ENCODE peak calls at places on chromosomes 12 and 14, in five cellular contexts. K is Calu3, E is ELR, V is tibial nerve, J is heart right ventricle. Q is an unnamed sample.

GRCh38 chr12:95730457-95730856 is 60.1 kb downstream of the NTN4 start:
- DNase-seq in E (no peak), K (no peak), J (no peak), V (no peak), Q (no peak)

GRCh38 chr14:60175255-60175902 is 10.2 kb upstream of the DHRS7 start:
- DNase-seq in E (peak), K (no peak), J (no peak), V (no peak), Q (no peak)

GRCh38 chr14:34324363-34324795 is 137.7 kb downstream of the SPTSSA start:
- DNase-seq in E (peak), V (no peak), J (peak), K (peak), Q (no peak)

GRCh38 chr12:89709157-89709993 is 737 bp upstream of the ATP2B1 start:
- DNase-seq in K (peak), V (peak), E (peak), J (peak), Q (peak)

GRCh38 chr12:104498211-104498801 is 41.6 kb downstream of the CHST11 start:
- DNase-seq in K (no peak), J (no peak), V (no peak), E (peak), Q (no peak)

GRCh38 chr14:102155150-102155549 is 15.5 kb downstream of the WDR20 start:
- DNase-seq in V (no peak), E (peak), J (no peak), K (no peak), Q (no peak)

GRCh38 chr14:70811578-70811977 is 2.3 kb upstream of the MAP3K9 start:
- DNase-seq in V (no peak), K (no peak), J (no peak), E (no peak), Q (no peak)

GRCh38 chr14:29810657-29811056 is 117.0 kb downstream of the PRKD1 start:
- DNase-seq in V (no peak), J (peak), E (no peak), K (peak), Q (no peak)

GRCh38 chr12:89529738-89530137 is 3.9 kb upstream of the POC1B start:
- DNase-seq in E (peak), J (no peak), V (no peak), K (no peak), Q (no peak)

GRCh38 chr14:87888136-87888999 is 104.6 kb downstream of the GALC start:
- DNase-seq in V (peak), K (peak), E (peak), J (peak), Q (peak)

GRCh38 chr14:96261053-96261452 is 5.0 kb downstream of the BDKRB1 start:
- DNase-seq in V (no peak), E (no peak), K (no peak), J (no peak), Q (no peak)

GRCh38 chr14:97603201-97603600 is 806.0 kb downstream of the VRK1 start:
- DNase-seq in E (no peak), J (no peak), V (no peak), K (no peak), Q (no peak)

GRCh38 chr12:1590083-1590979 is 4.0 kb downstream of the FBXL14 start:
- DNase-seq in K (no peak), V (no peak), J (peak), E (peak), Q (no peak)

GRCh38 chr12:108386704-108387360 is 47.7 kb upstream of the CMKLR1 start:
- DNase-seq in K (no peak), J (no peak), E (no peak), V (no peak), Q (no peak)

GRCh38 chr14:69989622-69990021 is 110.4 kb downstream of the SMOC1 start:
- DNase-seq in V (no peak), J (no peak), K (no peak), E (no peak), Q (no peak)

GRCh38 chr14:92513204-92513965 is at the start of gene RIN3:
- DNase-seq in V (no peak), E (peak), K (peak), J (peak), Q (peak)

GRCh38 chr12:1919284-1919683 is 832 bp upstream of the CACNA2D4 start:
- DNase-seq in J (no peak), E (no peak), K (no peak), V (no peak), Q (no peak)

GRCh38 chr12:127051139-127051538 is 1215.8 kb upstream of the TMEM132C start:
- DNase-seq in V (no peak), J (no peak), E (no peak), K (no peak), Q (no peak)

GRCh38 chr14:58912799-58913432 is 275.2 kb downstream of the DACT1 start:
- DNase-seq in V (no peak), K (no peak), J (no peak), E (no peak), Q (no peak)

GRCh38 chr12:101110856-101111255 is 99.2 kb downstream of the SLC5A8 start:
- DNase-seq in V (no peak), K (no peak), E (no peak), J (no peak), Q (no peak)

GRCh38 chr12:118312578-118312977 is 60.1 kb downstream of the TAOK3 start:
- DNase-seq in K (no peak), V (no peak), E (no peak), J (no peak), Q (no peak)